ENCODE peak calls at places on chromosome 6, in four cellular contexts. One of them, this sample, is unnamed.

GRCh38 chr6:159979136-159979874 is 10.4 kb downstream of the IGF2R start:
- DNase-seq in stimulated activated CD8-positive, alpha-beta memory T cell treated with anti-CD3 and anti-CD28 coated beads, Interleukin-12 subunit alpha, Interleukin-12 subunit beta, amount 100 ng/mL, for 1 hour: peak
- DNase-seq in HT1080: peak
- DNase-seq in AG09319: no peak
- DNase-seq in this sample: peak

GRCh38 chr6:149208071-149208670 is 109.3 kb upstream of the TAB2 start:
- DNase-seq in stimulated activated CD8-positive, alpha-beta memory T cell treated with anti-CD3 and anti-CD28 coated beads, Interleukin-12 subunit alpha, Interleukin-12 subunit beta, amount 100 ng/mL, for 1 hour: no peak
- DNase-seq in HT1080: no peak
- DNase-seq in AG09319: no peak
- DNase-seq in this sample: no peak

GRCh38 chr6:28922841-28923317 is 906 bp downstream of the TRIM27 start:
- DNase-seq in stimulated activated CD8-positive, alpha-beta memory T cell treated with anti-CD3 and anti-CD28 coated beads, Interleukin-12 subunit alpha, Interleukin-12 subunit beta, amount 100 ng/mL, for 1 hour: peak
- DNase-seq in HT1080: peak
- DNase-seq in AG09319: no peak
- DNase-seq in this sample: peak

GRCh38 chr6:34493344-34493743 is 27.5 kb downstream of the PACSIN1 start:
- DNase-seq in stimulated activated CD8-positive, alpha-beta memory T cell treated with anti-CD3 and anti-CD28 coated beads, Interleukin-12 subunit alpha, Interleukin-12 subunit beta, amount 100 ng/mL, for 1 hour: no peak
- DNase-seq in HT1080: no peak
- DNase-seq in AG09319: no peak
- DNase-seq in this sample: no peak

GRCh38 chr6:83758533-83758932 is 49.6 kb upstream of the SNAP91 start:
- DNase-seq in stimulated activated CD8-positive, alpha-beta memory T cell treated with anti-CD3 and anti-CD28 coated beads, Interleukin-12 subunit alpha, Interleukin-12 subunit beta, amount 100 ng/mL, for 1 hour: no peak
- DNase-seq in HT1080: peak
- DNase-seq in AG09319: no peak
- DNase-seq in this sample: no peak

GRCh38 chr6:28480253-28480932 is 35.2 kb downstream of the GPX6 start:
- DNase-seq in stimulated activated CD8-positive, alpha-beta memory T cell treated with anti-CD3 and anti-CD28 coated beads, Interleukin-12 subunit alpha, Interleukin-12 subunit beta, amount 100 ng/mL, for 1 hour: no peak
- DNase-seq in HT1080: no peak
- DNase-seq in AG09319: no peak
- DNase-seq in this sample: no peak

GRCh38 chr6:107730106-107730505 is 94.0 kb downstream of the SCML4 start:
- DNase-seq in stimulated activated CD8-positive, alpha-beta memory T cell treated with anti-CD3 and anti-CD28 coated beads, Interleukin-12 subunit alpha, Interleukin-12 subunit beta, amount 100 ng/mL, for 1 hour: no peak
- DNase-seq in HT1080: no peak
- DNase-seq in AG09319: no peak
- DNase-seq in this sample: peak

GRCh38 chr6:107292570-107293285 is 166.6 kb downstream of the PDSS2 start:
- DNase-seq in stimulated activated CD8-positive, alpha-beta memory T cell treated with anti-CD3 and anti-CD28 coated beads, Interleukin-12 subunit alpha, Interleukin-12 subunit beta, amount 100 ng/mL, for 1 hour: no peak
- DNase-seq in HT1080: no peak
- DNase-seq in AG09319: no peak
- DNase-seq in this sample: no peak

GRCh38 chr6:163263196-163263595 is 151.3 kb upstream of the QKI start:
- DNase-seq in stimulated activated CD8-positive, alpha-beta memory T cell treated with anti-CD3 and anti-CD28 coated beads, Interleukin-12 subunit alpha, Interleukin-12 subunit beta, amount 100 ng/mL, for 1 hour: no peak
- DNase-seq in HT1080: no peak
- DNase-seq in AG09319: no peak
- DNase-seq in this sample: no peak

GRCh38 chr6:168896321-168896720 is 357.3 kb downstream of the THBS2 start:
- DNase-seq in stimulated activated CD8-positive, alpha-beta memory T cell treated with anti-CD3 and anti-CD28 coated beads, Interleukin-12 subunit alpha, Interleukin-12 subunit beta, amount 100 ng/mL, for 1 hour: no peak
- DNase-seq in HT1080: no peak
- DNase-seq in AG09319: no peak
- DNase-seq in this sample: no peak

GRCh38 chr6:130027948-130028347 is 9.6 kb downstream of the L3MBTL3 start:
- DNase-seq in stimulated activated CD8-positive, alpha-beta memory T cell treated with anti-CD3 and anti-CD28 coated beads, Interleukin-12 subunit alpha, Interleukin-12 subunit beta, amount 100 ng/mL, for 1 hour: no peak
- DNase-seq in HT1080: no peak
- DNase-seq in AG09319: no peak
- DNase-seq in this sample: no peak

GRCh38 chr6:134178230-134179044 is 126.0 kb upstream of the SLC2A12 start:
- DNase-seq in stimulated activated CD8-positive, alpha-beta memory T cell treated with anti-CD3 and anti-CD28 coated beads, Interleukin-12 subunit alpha, Interleukin-12 subunit beta, amount 100 ng/mL, for 1 hour: peak
- DNase-seq in HT1080: peak
- DNase-seq in AG09319: peak
- DNase-seq in this sample: peak

GRCh38 chr6:128275681-128276080 is 244.7 kb downstream of the PTPRK start:
- DNase-seq in stimulated activated CD8-positive, alpha-beta memory T cell treated with anti-CD3 and anti-CD28 coated beads, Interleukin-12 subunit alpha, Interleukin-12 subunit beta, amount 100 ng/mL, for 1 hour: no peak
- DNase-seq in HT1080: no peak
- DNase-seq in AG09319: no peak
- DNase-seq in this sample: no peak

GRCh38 chr6:26187981-26188635 is 100.9 kb downstream of the HFE start:
- DNase-seq in stimulated activated CD8-positive, alpha-beta memory T cell treated with anti-CD3 and anti-CD28 coated beads, Interleukin-12 subunit alpha, Interleukin-12 subunit beta, amount 100 ng/mL, for 1 hour: no peak
- DNase-seq in HT1080: no peak
- DNase-seq in AG09319: no peak
- DNase-seq in this sample: peak

This sample was measured in activated naive CD8-positive, alpha-beta T cell treated with anti-CD3 and anti-CD28 coated beads for 36 hours.